ENCODE peak calls at places on chromosomes 3 and 15, in five cellular contexts. One of them, this sample, is unnamed.
A peak's percentile ranks its signal among the peaks of the same experiment; 100 is the strongest.

GRCh38 chr3:9172851-9173320 is 76.6 kb downstream of the SRGAP3 start:
- DNase-seq in spleen: no peak
- DNase-seq in AG04450: no peak
- DNase-seq in stomach: peak; percentile 63
- DNase-seq in astrocyte of the spinal cord: no peak
- DNase-seq in this sample: peak; percentile 60

GRCh38 chr3:13595485-13595884 is 46.6 kb downstream of the FBLN2 start:
- DNase-seq in AG04450: no peak
- DNase-seq in stomach: no peak
- DNase-seq in astrocyte of the spinal cord: no peak
- DNase-seq in spleen: peak; percentile 45
- DNase-seq in this sample: no peak

GRCh38 chr3:13141991-13142412 is 68.8 kb upstream of the IQSEC1 start:
- DNase-seq in spleen: peak; percentile 67
- DNase-seq in AG04450: no peak
- DNase-seq in stomach: no peak
- DNase-seq in astrocyte of the spinal cord: peak; percentile 29
- DNase-seq in this sample: peak; percentile 27

GRCh38 chr3:123392871-123393620 is 55.8 kb downstream of the ADCY5 start:
- DNase-seq in stomach: no peak
- DNase-seq in spleen: no peak
- DNase-seq in AG04450: no peak
- DNase-seq in astrocyte of the spinal cord: no peak
- DNase-seq in this sample: peak; percentile 34

GRCh38 chr3:156106721-156107373 is 13.5 kb upstream of the KCNAB1 start:
- DNase-seq in AG04450: no peak
- DNase-seq in stomach: no peak
- DNase-seq in astrocyte of the spinal cord: no peak
- DNase-seq in spleen: no peak
- DNase-seq in this sample: no peak

GRCh38 chr3:12239301-12239700 is 49.6 kb upstream of the PPARG start:
- DNase-seq in spleen: no peak
- DNase-seq in astrocyte of the spinal cord: no peak
- DNase-seq in stomach: no peak
- DNase-seq in AG04450: no peak
- DNase-seq in this sample: no peak

GRCh38 chr3:57184516-57184915 is 15.3 kb downstream of the HESX1 start:
- DNase-seq in stomach: no peak
- DNase-seq in astrocyte of the spinal cord: no peak
- DNase-seq in spleen: no peak
- DNase-seq in AG04450: no peak
- DNase-seq in this sample: no peak

GRCh38 chr3:186162221-186162620 is 53.3 kb upstream of the ETV5 start:
- DNase-seq in stomach: no peak
- DNase-seq in AG04450: no peak
- DNase-seq in spleen: no peak
- DNase-seq in astrocyte of the spinal cord: no peak
- DNase-seq in this sample: peak; percentile 20

GRCh38 chr15:87944687-87945086 is 311.9 kb downstream of the NTRK3 start:
- DNase-seq in spleen: no peak
- DNase-seq in astrocyte of the spinal cord: no peak
- DNase-seq in AG04450: no peak
- DNase-seq in stomach: no peak
- DNase-seq in this sample: no peak

GRCh38 chr3:42451116-42451515 is 40.7 kb upstream of the LYZL4 start:
- DNase-seq in astrocyte of the spinal cord: no peak
- DNase-seq in stomach: no peak
- DNase-seq in AG04450: no peak
- DNase-seq in spleen: no peak
- DNase-seq in this sample: peak; percentile 55

GRCh38 chr15:40110866-40111550 is 2.3 kb upstream of the BMF start:
- DNase-seq in stomach: no peak
- DNase-seq in AG04450: no peak
- DNase-seq in spleen: no peak
- DNase-seq in astrocyte of the spinal cord: no peak
- DNase-seq in this sample: no peak

GRCh38 chr3:160394009-160394392 is 5.0 kb downstream of the IFT80 start:
- DNase-seq in spleen: no peak
- DNase-seq in AG04450: no peak
- DNase-seq in stomach: no peak
- DNase-seq in astrocyte of the spinal cord: no peak
- DNase-seq in this sample: no peak

GRCh38 chr3:71873093-71873611 is 88.2 kb upstream of the PROK2 start:
- DNase-seq in spleen: no peak
- DNase-seq in AG04450: no peak
- DNase-seq in stomach: no peak
- DNase-seq in astrocyte of the spinal cord: no peak
- DNase-seq in this sample: no peak

GRCh38 chr15:88456733-88457132 is 10.5 kb downstream of the MRPL46 start:
- DNase-seq in astrocyte of the spinal cord: no peak
- DNase-seq in AG04450: no peak
- DNase-seq in stomach: no peak
- DNase-seq in spleen: no peak
- DNase-seq in this sample: no peak

DNA sequence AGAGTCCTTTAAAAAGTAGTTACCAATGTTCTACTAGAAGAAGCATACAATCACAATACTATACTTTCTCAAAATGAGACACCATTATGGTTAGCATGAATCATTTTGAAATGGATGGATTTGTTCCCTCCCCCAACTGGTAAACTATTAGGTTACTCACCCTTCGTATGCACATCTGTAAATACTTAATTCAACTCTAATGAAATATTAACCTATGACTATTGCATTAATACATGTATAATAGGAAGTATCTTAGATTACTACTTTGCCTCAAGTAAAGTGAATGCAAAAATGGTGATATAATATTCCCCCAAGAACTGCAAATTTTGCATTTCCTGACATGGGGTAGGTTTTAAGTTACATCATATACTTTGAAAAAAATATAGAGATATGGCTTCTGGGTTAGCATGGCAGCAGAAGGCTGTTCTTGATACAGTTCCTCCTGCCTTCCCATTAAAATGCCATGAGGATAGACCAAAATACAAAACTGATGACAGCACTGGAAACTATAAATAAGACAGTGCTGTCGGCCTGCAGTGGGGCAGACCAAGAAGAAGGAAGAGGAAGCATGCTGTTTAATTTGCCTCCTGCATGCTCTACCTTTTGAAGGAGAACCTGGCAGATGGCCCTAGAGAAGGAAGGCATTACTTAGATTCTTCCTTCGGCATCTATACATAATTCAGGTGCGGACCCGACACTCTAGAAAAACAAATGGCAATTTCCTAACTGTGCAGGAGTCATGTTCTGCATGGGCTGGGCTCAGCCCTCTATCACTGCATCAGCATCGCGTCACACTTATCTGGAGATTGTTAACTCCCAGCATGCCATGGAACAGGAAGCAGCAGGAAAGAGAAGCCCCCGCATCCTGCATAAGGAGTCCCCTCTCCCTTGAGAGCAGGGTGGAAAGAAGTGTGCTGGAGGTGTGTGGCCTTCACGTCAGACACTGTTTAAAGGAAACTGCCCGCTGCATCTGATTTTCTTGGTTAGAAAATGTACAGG is 41.8 kb upstream of the NEO1 start:
- DNase-seq in astrocyte of the spinal cord: no peak
- DNase-seq in AG04450: no peak
- DNase-seq in stomach: no peak
- DNase-seq in spleen: no peak
- DNase-seq in this sample: peak; percentile 83
- H3K4me3 ChIP-seq in astrocyte of the spinal cord: no peak overlapping the region
- H3K4me3 ChIP-seq in AG04450: no peak overlapping the region
- H3K4me3 ChIP-seq in stomach: no peak overlapping the region
- H3K4me3 ChIP-seq in spleen: no peak overlapping the region
- H3K4me3 ChIP-seq in this sample: no peak overlapping the region

GRCh38 chr3:32909999-32910398 is 41.4 kb upstream of the CCR4 start:
- DNase-seq in AG04450: no peak
- DNase-seq in spleen: no peak
- DNase-seq in astrocyte of the spinal cord: no peak
- DNase-seq in stomach: no peak
- DNase-seq in this sample: no peak
- TF ChIP-seq CTCF in AG04450: no peak
- TF ChIP-seq CTCF in spleen: no peak
- TF ChIP-seq CTCF in astrocyte of the spinal cord: no peak
- TF ChIP-seq CTCF in stomach: no peak
- TF ChIP-seq CTCF in this sample: no peak

DNA sequence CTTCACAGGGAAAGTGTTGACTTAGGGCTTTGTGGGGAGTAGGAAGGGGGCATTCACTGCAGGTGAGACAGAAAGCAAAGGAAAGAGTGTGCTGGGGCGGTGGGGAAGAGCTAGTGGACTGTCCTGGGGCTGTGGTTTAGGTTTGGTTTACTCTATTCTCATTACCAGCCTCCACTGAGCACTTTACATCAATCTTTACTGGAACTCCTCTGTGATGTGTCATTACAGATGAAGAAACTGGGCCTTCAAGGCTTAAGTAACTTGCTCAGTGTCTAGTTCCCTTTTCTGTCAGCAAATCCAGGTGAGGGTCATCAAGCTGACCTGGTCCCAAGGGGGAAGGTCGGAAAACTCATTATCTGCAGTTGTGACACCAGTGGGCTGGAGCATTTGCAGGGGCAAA is 120.2 kb upstream of the PFN2 start:
- DNase-seq in spleen: no peak
- DNase-seq in astrocyte of the spinal cord: no peak
- DNase-seq in AG04450: no peak
- DNase-seq in stomach: no peak
- DNase-seq in this sample: no peak
- H3K4me3 ChIP-seq in spleen: no peak overlapping the region
- H3K4me3 ChIP-seq in astrocyte of the spinal cord: no peak overlapping the region
- H3K4me3 ChIP-seq in AG04450: no peak overlapping the region
- H3K4me3 ChIP-seq in stomach: no peak overlapping the region
- H3K4me3 ChIP-seq in this sample: no peak overlapping the region

GRCh38 chr3:73419179-73419803 is 205.4 kb downstream of the PDZRN3 start:
- DNase-seq in stomach: no peak
- DNase-seq in AG04450: peak; percentile 72
- DNase-seq in spleen: no peak
- DNase-seq in astrocyte of the spinal cord: peak; percentile 43
- DNase-seq in this sample: no peak
- TF ChIP-seq CTCF in stomach: no peak
- TF ChIP-seq CTCF in AG04450: peak; percentile 61
- TF ChIP-seq CTCF in spleen: no peak
- TF ChIP-seq CTCF in astrocyte of the spinal cord: peak; percentile 31
- TF ChIP-seq CTCF in this sample: no peak

DNA sequence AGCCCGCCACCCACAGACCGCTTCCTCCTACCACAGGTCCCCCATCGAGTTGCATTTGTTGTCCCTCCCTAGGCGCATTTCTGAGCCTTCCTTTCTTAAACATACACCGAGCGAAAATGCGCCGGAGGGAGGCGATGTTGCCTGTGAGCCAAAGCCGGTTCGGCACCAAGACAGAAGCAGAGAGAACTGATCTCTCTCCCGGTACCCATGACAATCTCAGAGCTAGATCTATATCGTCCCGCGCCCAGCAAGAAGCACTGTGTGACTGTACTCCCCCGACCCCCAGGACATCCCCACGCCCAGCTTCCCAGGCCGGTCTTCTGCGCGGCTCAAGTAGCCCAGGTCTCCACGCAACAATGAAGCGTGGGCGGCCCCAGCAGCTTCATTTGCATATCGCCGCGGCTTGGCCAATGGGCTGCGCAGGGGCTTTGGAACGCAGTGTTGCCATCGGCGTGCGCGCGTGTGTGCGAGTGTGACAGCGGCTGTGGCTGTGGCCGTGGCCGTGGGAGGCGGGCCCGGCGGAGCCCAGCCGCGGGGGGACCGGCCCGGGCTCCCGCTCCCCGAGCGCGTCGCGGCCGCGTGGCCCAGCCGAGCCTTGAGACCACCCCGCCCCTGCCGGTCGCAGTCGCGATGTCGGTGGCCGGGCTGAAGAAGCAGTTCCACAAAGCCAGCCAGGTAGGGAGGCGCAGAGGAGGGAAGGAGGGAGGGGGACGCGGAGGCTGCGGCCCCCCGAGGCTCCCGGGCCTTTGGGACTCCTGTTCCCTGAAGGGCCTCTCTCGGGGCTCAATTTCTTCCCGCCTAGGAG is at the start of gene SH3GL3:
- DNase-seq in astrocyte of the spinal cord: peak; percentile 68
- DNase-seq in AG04450: no peak
- DNase-seq in spleen: peak; percentile 81
- DNase-seq in stomach: peak; percentile 75
- DNase-seq in this sample: peak; percentile 69
- H3K4me3 ChIP-seq in astrocyte of the spinal cord: peak within 1 kb of the TSS; percentile 29
- H3K4me3 ChIP-seq in AG04450: peak within 1 kb of the TSS; percentile 46
- H3K4me3 ChIP-seq in spleen: peak within 1 kb of the TSS; percentile 29
- H3K4me3 ChIP-seq in stomach: peak within 1 kb of the TSS; percentile 50
- H3K4me3 ChIP-seq in this sample: peak within 1 kb of the TSS; percentile 41

GRCh38 chr3:17979248-17979647 is 236.8 kb upstream of the TBC1D5 start:
- DNase-seq in AG04450: no peak
- DNase-seq in astrocyte of the spinal cord: no peak
- DNase-seq in stomach: no peak
- DNase-seq in spleen: no peak
- DNase-seq in this sample: no peak
- TF ChIP-seq CTCF in AG04450: no peak
- TF ChIP-seq CTCF in astrocyte of the spinal cord: no peak
- TF ChIP-seq CTCF in stomach: no peak
- TF ChIP-seq CTCF in spleen: no peak
- TF ChIP-seq CTCF in this sample: no peak

DNA sequence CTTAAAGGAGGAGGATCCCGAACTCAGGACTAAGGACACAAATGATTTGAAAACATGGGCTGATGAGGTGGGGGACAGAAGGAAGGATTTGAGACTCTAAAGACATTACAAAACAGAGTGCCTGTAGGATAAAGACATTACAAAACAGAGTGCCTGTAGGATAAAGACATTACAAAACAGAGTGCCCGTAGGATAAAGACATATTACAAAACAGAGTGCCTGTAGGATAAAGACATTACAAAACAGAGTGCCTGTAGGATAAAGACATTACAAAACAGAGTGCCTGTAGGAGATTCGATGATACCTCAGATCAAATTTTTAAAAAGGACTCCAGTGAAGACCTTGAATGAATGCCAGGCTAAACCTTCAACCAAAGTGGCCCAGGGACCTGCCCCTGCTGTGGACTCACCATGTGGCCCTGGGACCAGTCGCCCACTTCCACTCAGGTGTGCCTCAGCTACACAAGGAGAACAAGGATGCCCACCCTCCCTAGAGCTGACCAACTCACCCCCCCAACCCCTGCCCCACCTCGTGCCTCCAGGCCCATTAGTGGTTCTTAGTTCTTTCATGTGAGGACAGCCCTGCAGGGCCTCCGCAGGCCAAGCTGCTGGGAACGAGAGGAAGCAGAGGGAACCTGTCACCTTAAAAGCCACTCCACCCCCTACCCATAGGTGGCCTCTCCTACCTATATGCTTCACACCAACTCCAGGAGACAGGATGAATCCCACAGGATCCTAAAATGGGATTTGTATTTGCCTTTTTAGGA is 59.8 kb downstream of the SH3BP5 start:
- DNase-seq in astrocyte of the spinal cord: no peak
- DNase-seq in stomach: no peak
- DNase-seq in AG04450: no peak
- DNase-seq in spleen: no peak
- DNase-seq in this sample: no peak
- H3K4me3 ChIP-seq in astrocyte of the spinal cord: no peak overlapping the region
- H3K4me3 ChIP-seq in stomach: no peak overlapping the region
- H3K4me3 ChIP-seq in AG04450: no peak overlapping the region
- H3K4me3 ChIP-seq in spleen: no peak overlapping the region
- H3K4me3 ChIP-seq in this sample: no peak overlapping the region

GRCh38 chr3:31687020-31687802 is 154.5 kb downstream of the STT3B start:
- DNase-seq in spleen: no peak
- DNase-seq in AG04450: no peak
- DNase-seq in astrocyte of the spinal cord: no peak
- DNase-seq in stomach: no peak
- DNase-seq in this sample: no peak
- TF ChIP-seq CTCF in spleen: no peak
- TF ChIP-seq CTCF in AG04450: no peak
- TF ChIP-seq CTCF in astrocyte of the spinal cord: no peak
- TF ChIP-seq CTCF in stomach: no peak
- TF ChIP-seq CTCF in this sample: peak; percentile 43